ENCODE peak calls at places on chromosomes 13 and 19, in five cellular contexts. W, G, U, D and T are unnamed samples.

GRCh38 chr19:49829721-49830120 is 11.6 kb downstream of the MED25 start:
- DNase-seq in U (no peak), G (no peak), W (no peak), D (no peak), T (no peak)

GRCh38 chr13:21733475-21734311 is 62.8 kb downstream of the FGF9 start:
- DNase-seq in W (no peak), D (no peak), G (no peak), U (no peak), T (no peak)

GRCh38 chr13:42137856-42138537 is 89.5 kb downstream of the DGKH start:
- DNase-seq in U (no peak), W (no peak), D (no peak), G (no peak), T (no peak)

GRCh38 chr19:5943623-5944022 is 29.6 kb downstream of the CAPS start:
- DNase-seq in W (no peak), U (no peak), G (no peak), D (no peak), T (no peak)

GRCh38 chr19:8569066-8569761 is 8.0 kb downstream of the MYO1F start:
- DNase-seq in U (no peak), G (peak), W (peak), D (no peak), T (no peak)

GRCh38 chr13:105202384-105202783 is 1333.1 kb downstream of the EFNB2 start:
- DNase-seq in G (no peak), U (no peak), D (no peak), W (no peak), T (peak)

GRCh38 chr13:33312150-33312908 is 26.8 kb upstream of the STARD13 start:
- DNase-seq in W (no peak), U (no peak), D (no peak), G (no peak), T (no peak)

GRCh38 chr13:109400192-109400591 is 386.2 kb downstream of the IRS2 start:
- DNase-seq in D (no peak), W (no peak), U (no peak), G (no peak), T (no peak)

GRCh38 chr19:4278926-4279529 is at the start of gene SHD:
- DNase-seq in D (no peak), W (no peak), G (no peak), U (no peak), T (peak)

GRCh38 chr13:47126432-47126831 is 229.6 kb upstream of the HTR2A start:
- DNase-seq in G (no peak), D (no peak), U (no peak), W (no peak), T (no peak)

GRCh38 chr13:22325761-22326160 is 654.9 kb downstream of the FGF9 start:
- DNase-seq in G (no peak), U (no peak), D (no peak), W (no peak), T (no peak)

GRCh38 chr13:23140492-23140891 is 40.3 kb upstream of the SGCG start:
- DNase-seq in G (no peak), U (no peak), W (no peak), D (no peak), T (no peak)

GRCh38 chr19:33580645-33581037 is 41.1 kb upstream of the CHST8 start:
- DNase-seq in G (no peak), U (no peak), W (no peak), D (no peak), T (no peak)

GRCh38 chr19:30385666-30386065 is 13.5 kb downstream of the ZNF536 start:
- DNase-seq in U (no peak), G (no peak), W (no peak), D (no peak), T (no peak)

GRCh38 chr13:66612983-66613382 is 617.2 kb downstream of the PCDH9 start:
- DNase-seq in W (no peak), D (no peak), U (no peak), G (no peak), T (no peak)

GRCh38 chr19:55681131-55682087 is 6.4 kb downstream of the EPN1 start:
- DNase-seq in W (no peak), G (no peak), U (no peak), D (no peak), T (no peak)